ENCODE peak calls at places on chromosomes 11 and 22, in seven cellular contexts. E is IMR-90, R is mesenchymal stem cell, P is H9, A is neuronal stem cell, Y is H1, J is trophoblast cell. W is an unnamed sample.

GRCh38 chr11:17748044-17748443 is 13.5 kb downstream of the KCNC1 start:
- DNase-seq in E (no peak), R (no peak), P (no peak), A (no peak), Y (no peak), J (no peak), W (no peak)

GRCh38 chr11:44578279-44578678 is 12.8 kb downstream of the CD82 start:
- DNase-seq in E (no peak), R (no peak), P (no peak), A (no peak), Y (no peak), J (no peak), W (no peak)

GRCh38 chr11:93225642-93226041 is 27.9 kb upstream of the SLC36A4 start:
- DNase-seq in E (peak), R (peak), P (no peak), A (no peak), Y (no peak), J (no peak), W (peak)

GRCh38 chr11:66864924-66865697 is 8.2 kb downstream of the LRFN4 start:
- DNase-seq in E (no peak), R (no peak), P (no peak), A (no peak), Y (no peak), J (no peak), W (no peak)

GRCh38 chr11:61627831-61628753 is 47.2 kb upstream of the SYT7 start:
- DNase-seq in E (peak), R (peak), P (peak), A (peak), Y (peak), J (peak), W (peak)

GRCh38 chr11:34819740-34820482 is 96.3 kb downstream of the APIP start:
- DNase-seq in E (no peak), R (no peak), P (no peak), A (no peak), Y (no peak), J (no peak), W (no peak)

GRCh38 chr22:45351956-45352355 is 42.2 kb downstream of the FAM118A start:
- DNase-seq in E (no peak), R (no peak), P (no peak), A (no peak), Y (no peak), J (no peak), W (no peak)

GRCh38 chr22:25722223-25723015 is 19.6 kb upstream of the MYO18B start:
- DNase-seq in E (no peak), R (no peak), P (no peak), A (no peak), Y (no peak), J (no peak), W (no peak)

GRCh38 chr22:40982482-40983385 is 31.6 kb downstream of the RBX1 start:
- DNase-seq in E (no peak), R (no peak), P (no peak), A (no peak), Y (no peak), J (peak), W (no peak)

GRCh38 chr11:18523079-18523478 is 3.7 kb downstream of the TSG101 start:
- DNase-seq in E (no peak), R (no peak), P (no peak), A (no peak), Y (no peak), J (peak), W (no peak)

GRCh38 chr22:50102946-50103345 is 13.1 kb downstream of the MOV10L1 start:
- DNase-seq in E (no peak), R (no peak), P (no peak), A (no peak), Y (no peak), J (no peak), W (peak)

GRCh38 chr11:121829159-121829643 is 286.8 kb downstream of the BLID start:
- DNase-seq in E (peak), R (peak), P (no peak), A (no peak), Y (no peak), J (no peak), W (no peak)
- H4K8ac ChIP-seq in E (peak), R (no peak), P (no peak), A (no peak), Y (no peak), J (no peak), W (no peak)

GRCh38 chr11:1179641-1180040 is 21.9 kb downstream of the MUC5AC start:
- DNase-seq in E (no peak), R (no peak), P (no peak), A (no peak), Y (no peak), J (no peak), W (no peak)

GRCh38 chr11:1181420-1181819 is 23.7 kb downstream of the MUC5AC start:
- DNase-seq in E (no peak), R (no peak), P (no peak), A (no peak), Y (no peak), J (no peak), W (no peak)

GRCh38 chr11:1180947-1181391 is 23.2 kb downstream of the MUC5AC start:
- DNase-seq in E (no peak), R (no peak), P (no peak), A (no peak), Y (no peak), J (no peak), W (no peak)

GRCh38 chr11:1178906-1179305 is 21.2 kb downstream of the MUC5AC start:
- DNase-seq in E (no peak), R (no peak), P (no peak), A (no peak), Y (no peak), J (no peak), W (no peak)

GRCh38 chr11:1180171-1180570 is 22.4 kb downstream of the MUC5AC start:
- DNase-seq in E (no peak), R (no peak), P (no peak), A (no peak), Y (no peak), J (no peak), W (no peak)
- H4K8ac ChIP-seq in E (no peak), R (no peak), P (no peak), A (no peak), Y (no peak), J (no peak), W (no peak)

GRCh38 chr11:47106839-47107520 is 69.7 kb downstream of the ARFGAP2 start:
- DNase-seq in E (no peak), R (no peak), P (no peak), A (no peak), Y (no peak), J (no peak), W (no peak)
- H4K8ac ChIP-seq in E (no peak), R (peak), P (no peak), A (no peak), Y (no peak), J (no peak), W (no peak)

GRCh38 chr11:78453140-78453935 is 35.7 kb upstream of the GAB2 start:
- DNase-seq in E (peak), R (no peak), P (no peak), A (no peak), Y (no peak), J (no peak), W (no peak)

GRCh38 chr11:78446210-78446609 is 28.6 kb upstream of the GAB2 start:
- DNase-seq in E (no peak), R (no peak), P (no peak), A (no peak), Y (no peak), J (no peak), W (no peak)

GRCh38 chr11:78451371-78452150 is 33.9 kb upstream of the GAB2 start:
- DNase-seq in E (no peak), R (no peak), P (no peak), A (no peak), Y (no peak), J (peak), W (no peak)

GRCh38 chr11:78450866-78451265 is 33.2 kb upstream of the GAB2 start:
- DNase-seq in E (no peak), R (no peak), P (no peak), A (no peak), Y (no peak), J (no peak), W (no peak)

DNA sequence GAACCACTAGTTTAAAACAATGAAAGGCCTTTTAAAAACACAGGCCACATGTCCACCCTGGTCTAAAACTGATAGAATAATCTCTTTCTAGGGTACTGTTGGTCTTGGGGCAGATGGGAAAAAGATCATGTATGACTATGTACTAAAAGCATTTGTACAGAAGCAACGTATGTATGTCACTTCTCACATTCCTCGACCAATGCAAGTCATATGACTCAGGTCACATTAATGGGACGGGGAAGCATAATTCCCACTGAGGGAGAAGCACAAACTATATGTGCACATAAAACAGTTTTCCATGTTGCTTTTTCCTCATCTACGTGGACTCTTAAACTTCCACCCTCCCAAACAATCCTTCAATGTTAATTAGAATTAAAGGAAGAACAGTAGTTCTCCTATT is 32.2 kb upstream of the GAB2 start:
- DNase-seq in E (peak), R (peak), P (no peak), A (no peak), Y (no peak), J (peak), W (no peak)
- H4K8ac ChIP-seq in E (no peak), R (no peak), P (no peak), A (no peak), Y (no peak), J (no peak), W (no peak)

DNA sequence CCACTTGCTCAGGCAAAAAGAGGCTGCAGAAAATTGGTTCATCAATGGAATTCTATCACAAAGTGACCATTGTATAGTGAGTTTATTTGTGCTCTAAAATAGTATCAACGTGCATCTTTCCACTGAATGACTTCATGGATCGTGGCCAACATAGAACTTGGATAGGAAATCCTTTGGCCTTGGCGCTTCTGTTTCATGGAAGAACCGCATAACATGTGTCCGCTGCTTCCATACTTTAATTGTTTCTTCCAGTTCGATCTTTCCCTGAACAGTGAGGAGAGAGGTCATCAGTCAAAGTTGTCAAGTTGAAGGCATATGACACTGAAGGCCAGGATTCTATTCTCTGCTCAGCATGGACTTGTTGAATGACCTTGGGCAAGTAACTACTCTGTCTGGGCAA is 4.5 kb downstream of the NDUFA6 start:
- DNase-seq in E (no peak), R (no peak), P (no peak), A (no peak), Y (no peak), J (no peak), W (no peak)
- H4K8ac ChIP-seq in E (no peak), R (no peak), P (no peak), A (no peak), Y (no peak), J (no peak), W (no peak)

GRCh38 chr11:56977324-56977723 is 11.4 kb upstream of the OR5AK2 start:
- DNase-seq in E (no peak), R (no peak), P (no peak), A (no peak), Y (no peak), J (no peak), W (no peak)
- H4K8ac ChIP-seq in E (no peak), R (no peak), P (no peak), A (no peak), Y (no peak), J (no peak), W (no peak)

GRCh38 chr11:118349475-118349874 is 5.3 kb downstream of the CD3G start:
- DNase-seq in E (no peak), R (no peak), P (no peak), A (no peak), Y (no peak), J (no peak), W (no peak)
- H4K8ac ChIP-seq in E (no peak), R (no peak), P (no peak), A (no peak), Y (no peak), J (no peak), W (no peak)

DNA sequence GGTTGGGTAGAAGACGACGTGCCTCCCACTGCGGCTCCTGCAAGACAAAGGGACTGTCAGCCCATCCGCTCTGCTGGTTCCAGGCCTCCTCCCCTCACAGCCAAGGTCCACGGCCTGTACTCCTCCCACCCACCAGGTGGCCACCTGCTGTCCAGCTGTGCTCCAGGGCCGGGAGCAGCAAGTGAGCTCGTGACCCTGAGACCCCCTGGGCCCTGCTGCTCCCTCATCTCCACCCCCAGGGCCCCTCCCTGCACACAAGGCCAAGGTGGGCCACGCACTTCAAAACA is 27.4 kb downstream of the TSPAN4 start:
- DNase-seq in E (no peak), R (no peak), P (no peak), A (no peak), Y (no peak), J (no peak), W (no peak)
- H4K8ac ChIP-seq in E (no peak), R (no peak), P (no peak), A (no peak), Y (no peak), J (no peak), W (no peak)